ENCODE peak calls at places on chromosomes 5 and 9, in eight cellular contexts. Y is stimulated activated naive CD8-positive, alpha-beta T cell treated with anti-CD3 and anti-CD28 coated beads, Interleukin-15, amount 100 ng/mL, for 72 hours; L is RWPE1; O is dermis microvascular lymphatic vessel endothelial cell; C is SJSA1; D is activated naive CD4-positive, alpha-beta T cell treated with anti-CD3 and anti-CD28 coated beads, Interleukin-2, amount 50 U/mL, for 16 hours; V is CD8-positive, alpha-beta memory T cell; N is transverse colon. Z is an unnamed sample.

GRCh38 chr9:61667559-61668121 is 477.8 kb downstream of the SPATA31A7 start:
- DNase-seq in Y (no peak), L (no peak), O (no peak), C (no peak), D (no peak), V (no peak), N (peak), Z (no peak)

GRCh38 chr5:167730656-167731055 is 560.8 kb upstream of the WWC1 start:
- DNase-seq in Y (no peak), L (no peak), O (no peak), C (no peak), D (no peak), V (no peak), N (no peak), Z (no peak)

GRCh38 chr5:98109561-98110006 is 663.9 kb upstream of the RGMB start:
- DNase-seq in Y (no peak), L (peak), O (peak), C (peak), D (no peak), V (no peak), N (no peak), Z (no peak)

GRCh38 chr9:136994885-136995224 is 1.5 kb downstream of the CLIC3 start:
- DNase-seq in Y (no peak), L (no peak), O (peak), C (no peak), D (no peak), V (no peak), N (no peak), Z (peak)

GRCh38 chr9:110114888-110115259 is 93.1 kb downstream of the C9orf152 start:
- DNase-seq in Y (no peak), L (no peak), O (peak), C (no peak), D (no peak), V (no peak), N (no peak), Z (peak)

GRCh38 chr9:83238871-83239624 is 176.1 kb upstream of the RASEF start:
- DNase-seq in Y (no peak), L (no peak), O (peak), C (no peak), D (no peak), V (no peak), N (peak), Z (no peak)

GRCh38 chr5:78993165-78993564 is 8.1 kb upstream of the ARSB start:
- DNase-seq in Y (no peak), L (no peak), O (no peak), C (no peak), D (no peak), V (no peak), N (no peak), Z (no peak)

GRCh38 chr5:135024956-135025729 is 8.9 kb downstream of the PITX1 start:
- DNase-seq in Y (no peak), L (peak), O (no peak), C (no peak), D (peak), V (no peak), N (no peak), Z (no peak)

GRCh38 chr9:72030762-72031161 is 29.7 kb downstream of the C9orf57 start:
- DNase-seq in Y (no peak), L (no peak), O (no peak), C (no peak), D (no peak), V (no peak), N (no peak), Z (no peak)

GRCh38 chr9:445033-445432 is 230.4 kb downstream of the DOCK8 start:
- DNase-seq in Y (no peak), L (no peak), O (no peak), C (no peak), D (no peak), V (no peak), N (no peak), Z (no peak)

GRCh38 chr5:555058-555623 is 30.9 kb upstream of the SLC9A3 start:
- DNase-seq in Y (no peak), L (no peak), O (no peak), C (no peak), D (no peak), V (peak), N (peak), Z (no peak)

GRCh38 chr5:109006129-109006528 is 258.4 kb downstream of the FER start:
- DNase-seq in Y (no peak), L (no peak), O (no peak), C (no peak), D (no peak), V (no peak), N (no peak), Z (no peak)

GRCh38 chr9:133701321-133701980 is 36.7 kb downstream of the SARDH start:
- DNase-seq in Y (peak), L (no peak), O (no peak), C (no peak), D (peak), V (peak), N (no peak), Z (no peak)

GRCh38 chr9:113677057-113677456 is 199.1 kb upstream of the ZNF618 start:
- DNase-seq in Y (no peak), L (no peak), O (no peak), C (no peak), D (no peak), V (no peak), N (no peak), Z (no peak)

GRCh38 chr5:26791433-26791832 is 247.0 kb downstream of the CDH9 start:
- DNase-seq in Y (no peak), L (no peak), O (no peak), C (no peak), D (no peak), V (no peak), N (no peak), Z (no peak)

GRCh38 chr9:36039696-36040095 is 3.0 kb downstream of the RECK start:
- DNase-seq in Y (no peak), L (no peak), O (no peak), C (no peak), D (no peak), V (no peak), N (no peak), Z (no peak)

GRCh38 chr5:56039985-56040384 is 45.2 kb upstream of the IL6ST start:
- DNase-seq in Y (no peak), L (no peak), O (peak), C (peak), D (no peak), V (no peak), N (no peak), Z (peak)

GRCh38 chr9:92657296-92658094 is 12.4 kb downstream of the IPPK start:
- DNase-seq in Y (no peak), L (peak), O (no peak), C (no peak), D (no peak), V (no peak), N (no peak), Z (no peak)

GRCh38 chr5:81980598-81981260 is 8.9 kb downstream of the ATG10 start:
- DNase-seq in Y (no peak), L (no peak), O (no peak), C (no peak), D (no peak), V (no peak), N (no peak), Z (no peak)

GRCh38 chr9:34518110-34518616 is 4.6 kb downstream of the ENHO start:
- DNase-seq in Y (no peak), L (no peak), O (no peak), C (no peak), D (no peak), V (no peak), N (no peak), Z (no peak)

GRCh38 chr5:109907189-109907588 is 217.5 kb downstream of the MAN2A1 start:
- DNase-seq in Y (no peak), L (no peak), O (no peak), C (no peak), D (no peak), V (no peak), N (no peak), Z (no peak)

GRCh38 chr9:136773386-136774044 is 9.2 kb upstream of the LCN15 start:
- DNase-seq in Y (no peak), L (peak), O (peak), C (no peak), D (no peak), V (no peak), N (no peak), Z (peak)

GRCh38 chr5:160448886-160449285 is 27.2 kb downstream of the PTTG1 start:
- DNase-seq in Y (no peak), L (no peak), O (no peak), C (no peak), D (no peak), V (no peak), N (no peak), Z (no peak)

GRCh38 chr5:71887680-71888079 is 168.6 kb downstream of the CARTPT start:
- DNase-seq in Y (peak), L (peak), O (peak), C (peak), D (no peak), V (no peak), N (no peak), Z (peak)

GRCh38 chr5:145975361-145976066 is 39.1 kb downstream of the SH3RF2 start:
- DNase-seq in Y (no peak), L (peak), O (peak), C (peak), D (no peak), V (no peak), N (no peak), Z (peak)